ENCODE peak calls at places on chromosomes 7 and 10, in four cellular contexts. A is tibial nerve, W is stromal cell of bone marrow, G is psoas muscle. Q is an unnamed sample.

GRCh38 chr7:142385528-142386340 is 127.9 kb upstream of the PRSS58 start:
- DNase-seq in A (no peak), W (peak), G (peak), Q (peak)

GRCh38 chr7:128270799-128271411 is 29.8 kb downstream of the LEP start:
- DNase-seq in A (no peak), W (no peak), G (no peak), Q (no peak)

GRCh38 chr7:141609566-141609965 is 58.4 kb downstream of the AGK start:
- DNase-seq in A (no peak), W (no peak), G (no peak), Q (no peak)

GRCh38 chr10:70167246-70167645 is 3.1 kb downstream of the SAR1A start:
- DNase-seq in A (no peak), W (no peak), G (no peak), Q (no peak)

GRCh38 chr7:24328050-24328449 is 44.1 kb downstream of the NPY start:
- DNase-seq in A (no peak), W (no peak), G (no peak), Q (no peak)

GRCh38 chr7:28239823-28240204 is 59.2 kb upstream of the JAZF1 start:
- DNase-seq in A (no peak), W (no peak), G (no peak), Q (no peak)

GRCh38 chr10:124016795-124017375 is 76.5 kb downstream of the CHST15 start:
- DNase-seq in A (no peak), W (no peak), G (peak), Q (no peak)

GRCh38 chr7:20835111-20835750 is 48.5 kb upstream of the SP8 start:
- DNase-seq in A (no peak), W (no peak), G (no peak), Q (no peak)

GRCh38 chr10:124063736-124064135 is 29.7 kb downstream of the CHST15 start:
- DNase-seq in A (no peak), W (peak), G (no peak), Q (no peak)

GRCh38 chr10:133202778-133203651 is 27.0 kb upstream of the UTF1 start:
- DNase-seq in A (no peak), W (no peak), G (no peak), Q (no peak)

GRCh38 chr7:14420768-14421167 is 431.3 kb upstream of the ETV1 start:
- DNase-seq in A (no peak), W (no peak), G (no peak), Q (no peak)

GRCh38 chr10:27646194-27646593 is 99.4 kb downstream of the MKX start:
- DNase-seq in A (no peak), W (no peak), G (no peak), Q (no peak)

GRCh38 chr7:27581119-27581518 is 81.6 kb downstream of the HIBADH start:
- DNase-seq in A (no peak), W (no peak), G (no peak), Q (no peak)

GRCh38 chr7:105876964-105877601 is 684 bp upstream of the ATXN7L1 start:
- DNase-seq in A (no peak), W (no peak), G (peak), Q (no peak)

GRCh38 chr10:119139464-119140067 is 25.9 kb downstream of the SFXN4 start:
- DNase-seq in A (peak), W (no peak), G (no peak), Q (no peak)

GRCh38 chr7:50641442-50642405 is 76.5 kb upstream of the DDC start:
- DNase-seq in A (no peak), W (no peak), G (peak), Q (no peak)

GRCh38 chr7:92244803-92245486 is 769 bp downstream of the KRIT1 start:
- DNase-seq in A (no peak), W (no peak), G (no peak), Q (no peak)

GRCh38 chr7:38310601-38311057 is 37.2 kb upstream of the TARP start:
- DNase-seq in A (peak), W (no peak), G (peak), Q (no peak)

GRCh38 chr10:612696-613095 is 76.8 kb downstream of the DIP2C start:
- DNase-seq in A (no peak), W (no peak), G (no peak), Q (no peak)

Q was measured in skeletal muscle cell.